ENCODE peak calls at places on chromosome 4, in seven cellular contexts. One of them, this sample, is unnamed.

GRCh38 chr4:43776371-43776770 is 672.2 kb downstream of the KCTD8 start:
- DNase-seq in NAMALWA: peak
- DNase-seq in T-helper 2 cell: no peak
- DNase-seq in GM12878: no peak
- DNase-seq in CD8-positive, alpha-beta memory T cell: no peak
- DNase-seq in stomach: no peak
- DNase-seq in Ammon's horn: no peak
- DNase-seq in this sample: no peak

GRCh38 chr4:67565284-67565683 is 6.8 kb downstream of the STAP1 start:
- DNase-seq in stomach: no peak
- DNase-seq in NAMALWA: no peak
- DNase-seq in T-helper 2 cell: no peak
- DNase-seq in CD8-positive, alpha-beta memory T cell: no peak
- DNase-seq in Ammon's horn: no peak
- DNase-seq in GM12878: no peak
- DNase-seq in this sample: no peak

GRCh38 chr4:61994036-61994435 is 793.9 kb downstream of the ADGRL3 start:
- DNase-seq in Ammon's horn: no peak
- DNase-seq in T-helper 2 cell: no peak
- DNase-seq in GM12878: no peak
- DNase-seq in stomach: no peak
- DNase-seq in CD8-positive, alpha-beta memory T cell: no peak
- DNase-seq in NAMALWA: no peak
- DNase-seq in this sample: no peak

GRCh38 chr4:53465291-53465690 is 87.8 kb downstream of the FIP1L1 start:
- DNase-seq in T-helper 2 cell: no peak
- DNase-seq in CD8-positive, alpha-beta memory T cell: no peak
- DNase-seq in Ammon's horn: no peak
- DNase-seq in NAMALWA: no peak
- DNase-seq in GM12878: no peak
- DNase-seq in stomach: no peak
- DNase-seq in this sample: no peak

GRCh38 chr4:147811878-147812277 is 80.0 kb downstream of the ARHGAP10 start:
- DNase-seq in GM12878: no peak
- DNase-seq in NAMALWA: no peak
- DNase-seq in T-helper 2 cell: no peak
- DNase-seq in stomach: no peak
- DNase-seq in CD8-positive, alpha-beta memory T cell: no peak
- DNase-seq in Ammon's horn: no peak
- DNase-seq in this sample: no peak

GRCh38 chr4:91611786-91612185 is 692.0 kb upstream of the GRID2 start:
- DNase-seq in T-helper 2 cell: no peak
- DNase-seq in NAMALWA: no peak
- DNase-seq in stomach: no peak
- DNase-seq in GM12878: no peak
- DNase-seq in Ammon's horn: no peak
- DNase-seq in CD8-positive, alpha-beta memory T cell: no peak
- DNase-seq in this sample: no peak

GRCh38 chr4:152085657-152086056 is 324.9 kb upstream of the GATB start:
- DNase-seq in Ammon's horn: no peak
- DNase-seq in GM12878: no peak
- DNase-seq in NAMALWA: no peak
- DNase-seq in T-helper 2 cell: no peak
- DNase-seq in stomach: no peak
- DNase-seq in CD8-positive, alpha-beta memory T cell: no peak
- DNase-seq in this sample: no peak

GRCh38 chr4:83213640-83214039 is 71.0 kb downstream of the COQ2 start:
- DNase-seq in T-helper 2 cell: no peak
- DNase-seq in GM12878: no peak
- DNase-seq in CD8-positive, alpha-beta memory T cell: no peak
- DNase-seq in Ammon's horn: no peak
- DNase-seq in stomach: no peak
- DNase-seq in NAMALWA: no peak
- DNase-seq in this sample: no peak

GRCh38 chr4:1041147-1041935 is 29.9 kb downstream of the FGFRL1 start:
- DNase-seq in stomach: peak
- DNase-seq in NAMALWA: no peak
- DNase-seq in GM12878: no peak
- DNase-seq in CD8-positive, alpha-beta memory T cell: no peak
- DNase-seq in Ammon's horn: no peak
- DNase-seq in T-helper 2 cell: peak
- DNase-seq in this sample: no peak